ENCODE peak calls at places on chromosome 20, in eight cellular contexts. One of them, this sample, is unnamed.

GRCh38 chr20:2314759-2315439 is 19.1 kb downstream of the TGM3 start:
- DNase-seq in iris pigment epithelial cell: peak; percentile 76
- DNase-seq in substantia nigra: no peak
- DNase-seq in effector memory CD8-positive, alpha-beta T cell: no peak
- DNase-seq in stimulated activated CD4-positive, alpha-beta T cell treated with anti-CD3 and anti-CD28 coated beads, Interleukin-2, amount 100 ng/mL, for 4 hours: no peak
- DNase-seq in A549: peak; percentile 35
- DNase-seq in left ventricle myocardium inferior: peak; percentile 23
- DNase-seq in T-helper 2 cell: no peak
- DNase-seq in this sample: no peak

GRCh38 chr20:2932497-2932896 is 59.2 kb downstream of the PTPRA start:
- DNase-seq in iris pigment epithelial cell: no peak
- DNase-seq in substantia nigra: no peak
- DNase-seq in effector memory CD8-positive, alpha-beta T cell: no peak
- DNase-seq in stimulated activated CD4-positive, alpha-beta T cell treated with anti-CD3 and anti-CD28 coated beads, Interleukin-2, amount 100 ng/mL, for 4 hours: no peak
- DNase-seq in A549: no peak
- DNase-seq in left ventricle myocardium inferior: no peak
- DNase-seq in T-helper 2 cell: no peak
- DNase-seq in this sample: no peak

GRCh38 chr20:41483553-41483930 is 116.9 kb upstream of the EMILIN3 start:
- DNase-seq in iris pigment epithelial cell: peak; percentile 49
- DNase-seq in substantia nigra: no peak
- DNase-seq in effector memory CD8-positive, alpha-beta T cell: no peak
- DNase-seq in stimulated activated CD4-positive, alpha-beta T cell treated with anti-CD3 and anti-CD28 coated beads, Interleukin-2, amount 100 ng/mL, for 4 hours: no peak
- DNase-seq in A549: peak; percentile 43
- DNase-seq in left ventricle myocardium inferior: no peak
- DNase-seq in T-helper 2 cell: no peak
- DNase-seq in this sample: no peak

GRCh38 chr20:41466836-41467619 is 100.4 kb upstream of the EMILIN3 start:
- DNase-seq in iris pigment epithelial cell: no peak
- DNase-seq in substantia nigra: no peak
- DNase-seq in effector memory CD8-positive, alpha-beta T cell: no peak
- DNase-seq in stimulated activated CD4-positive, alpha-beta T cell treated with anti-CD3 and anti-CD28 coated beads, Interleukin-2, amount 100 ng/mL, for 4 hours: no peak
- DNase-seq in A549: no peak
- DNase-seq in left ventricle myocardium inferior: no peak
- DNase-seq in T-helper 2 cell: no peak
- DNase-seq in this sample: no peak

GRCh38 chr20:21391495-21392298 is 5.6 kb downstream of the NKX2-4 start:
- DNase-seq in iris pigment epithelial cell: no peak
- DNase-seq in substantia nigra: no peak
- DNase-seq in effector memory CD8-positive, alpha-beta T cell: no peak
- DNase-seq in stimulated activated CD4-positive, alpha-beta T cell treated with anti-CD3 and anti-CD28 coated beads, Interleukin-2, amount 100 ng/mL, for 4 hours: no peak
- DNase-seq in A549: no peak
- DNase-seq in left ventricle myocardium inferior: no peak
- DNase-seq in T-helper 2 cell: no peak
- DNase-seq in this sample: peak; percentile 76

GRCh38 chr20:25295386-25296093 is 47.7 kb downstream of the PYGB start:
- DNase-seq in iris pigment epithelial cell: no peak
- DNase-seq in substantia nigra: peak; percentile 31
- DNase-seq in effector memory CD8-positive, alpha-beta T cell: no peak
- DNase-seq in stimulated activated CD4-positive, alpha-beta T cell treated with anti-CD3 and anti-CD28 coated beads, Interleukin-2, amount 100 ng/mL, for 4 hours: no peak
- DNase-seq in A549: no peak
- DNase-seq in left ventricle myocardium inferior: peak; percentile 65
- DNase-seq in T-helper 2 cell: no peak
- DNase-seq in this sample: no peak

GRCh38 chr20:53842301-53843099 is 227.9 kb downstream of the BCAS1 start:
- DNase-seq in iris pigment epithelial cell: no peak
- DNase-seq in substantia nigra: no peak
- DNase-seq in effector memory CD8-positive, alpha-beta T cell: peak; percentile 36
- DNase-seq in stimulated activated CD4-positive, alpha-beta T cell treated with anti-CD3 and anti-CD28 coated beads, Interleukin-2, amount 100 ng/mL, for 4 hours: no peak
- DNase-seq in A549: no peak
- DNase-seq in left ventricle myocardium inferior: no peak
- DNase-seq in T-helper 2 cell: peak; percentile 66
- DNase-seq in this sample: no peak

GRCh38 chr20:48069626-48070025 is 284.3 kb upstream of the SULF2 start:
- DNase-seq in iris pigment epithelial cell: no peak
- DNase-seq in substantia nigra: no peak
- DNase-seq in effector memory CD8-positive, alpha-beta T cell: no peak
- DNase-seq in stimulated activated CD4-positive, alpha-beta T cell treated with anti-CD3 and anti-CD28 coated beads, Interleukin-2, amount 100 ng/mL, for 4 hours: no peak
- DNase-seq in A549: no peak
- DNase-seq in left ventricle myocardium inferior: no peak
- DNase-seq in T-helper 2 cell: no peak
- DNase-seq in this sample: no peak

GRCh38 chr20:46022411-46023147 is 6.4 kb upstream of the SLC12A5 start:
- DNase-seq in iris pigment epithelial cell: no peak
- DNase-seq in substantia nigra: peak; percentile 73
- DNase-seq in effector memory CD8-positive, alpha-beta T cell: peak; percentile 71
- DNase-seq in stimulated activated CD4-positive, alpha-beta T cell treated with anti-CD3 and anti-CD28 coated beads, Interleukin-2, amount 100 ng/mL, for 4 hours: peak; percentile 65
- DNase-seq in A549: peak; percentile 56
- DNase-seq in left ventricle myocardium inferior: peak; percentile 54
- DNase-seq in T-helper 2 cell: peak; percentile 42
- DNase-seq in this sample: peak; percentile 63

GRCh38 chr20:52422574-52423463 is 231.2 kb upstream of the ZFP64 start:
- DNase-seq in iris pigment epithelial cell: no peak
- DNase-seq in substantia nigra: no peak
- DNase-seq in effector memory CD8-positive, alpha-beta T cell: no peak
- DNase-seq in stimulated activated CD4-positive, alpha-beta T cell treated with anti-CD3 and anti-CD28 coated beads, Interleukin-2, amount 100 ng/mL, for 4 hours: no peak
- DNase-seq in A549: no peak
- DNase-seq in left ventricle myocardium inferior: no peak
- DNase-seq in T-helper 2 cell: no peak
- DNase-seq in this sample: no peak

GRCh38 chr20:62924567-62925419 is 1.5 kb downstream of the DIDO1 start:
- DNase-seq in iris pigment epithelial cell: peak; percentile 58
- DNase-seq in substantia nigra: no peak
- DNase-seq in effector memory CD8-positive, alpha-beta T cell: peak; percentile 37
- DNase-seq in stimulated activated CD4-positive, alpha-beta T cell treated with anti-CD3 and anti-CD28 coated beads, Interleukin-2, amount 100 ng/mL, for 4 hours: no peak
- DNase-seq in A549: peak; percentile 42
- DNase-seq in left ventricle myocardium inferior: no peak
- DNase-seq in T-helper 2 cell: peak; percentile 25
- DNase-seq in this sample: no peak

GRCh38 chr20:52031574-52032303 is 159.8 kb downstream of the ZFP64 start:
- DNase-seq in iris pigment epithelial cell: peak; percentile 95
- DNase-seq in substantia nigra: no peak
- DNase-seq in effector memory CD8-positive, alpha-beta T cell: peak; percentile 25
- DNase-seq in stimulated activated CD4-positive, alpha-beta T cell treated with anti-CD3 and anti-CD28 coated beads, Interleukin-2, amount 100 ng/mL, for 4 hours: no peak
- DNase-seq in A549: peak; percentile 53
- DNase-seq in left ventricle myocardium inferior: no peak
- DNase-seq in T-helper 2 cell: peak; percentile 63
- DNase-seq in this sample: no peak

GRCh38 chr20:44017905-44018683 is 103.4 kb downstream of the TOX2 start:
- DNase-seq in iris pigment epithelial cell: peak; percentile 84
- DNase-seq in substantia nigra: peak; percentile 22
- DNase-seq in effector memory CD8-positive, alpha-beta T cell: no peak
- DNase-seq in stimulated activated CD4-positive, alpha-beta T cell treated with anti-CD3 and anti-CD28 coated beads, Interleukin-2, amount 100 ng/mL, for 4 hours: no peak
- DNase-seq in A549: peak; percentile 59
- DNase-seq in left ventricle myocardium inferior: no peak
- DNase-seq in T-helper 2 cell: no peak
- DNase-seq in this sample: no peak

GRCh38 chr20:21101453-21102251 is 4.5 kb downstream of the LINC00237 start:
- DNase-seq in iris pigment epithelial cell: no peak
- DNase-seq in substantia nigra: peak; percentile 59
- DNase-seq in effector memory CD8-positive, alpha-beta T cell: peak; percentile 5
- DNase-seq in stimulated activated CD4-positive, alpha-beta T cell treated with anti-CD3 and anti-CD28 coated beads, Interleukin-2, amount 100 ng/mL, for 4 hours: no peak
- DNase-seq in A549: no peak
- DNase-seq in left ventricle myocardium inferior: no peak
- DNase-seq in T-helper 2 cell: no peak
- DNase-seq in this sample: no peak

GRCh38 chr20:3710027-3710426 is 2.4 kb downstream of the SIGLEC1 start:
- DNase-seq in iris pigment epithelial cell: no peak
- DNase-seq in substantia nigra: no peak
- DNase-seq in effector memory CD8-positive, alpha-beta T cell: no peak
- DNase-seq in stimulated activated CD4-positive, alpha-beta T cell treated with anti-CD3 and anti-CD28 coated beads, Interleukin-2, amount 100 ng/mL, for 4 hours: no peak
- DNase-seq in A549: no peak
- DNase-seq in left ventricle myocardium inferior: no peak
- DNase-seq in T-helper 2 cell: no peak
- DNase-seq in this sample: no peak

GRCh38 chr20:1341561-1342265 is 12.8 kb upstream of the SDCBP2 start:
- DNase-seq in iris pigment epithelial cell: peak; percentile 63
- DNase-seq in substantia nigra: no peak
- DNase-seq in effector memory CD8-positive, alpha-beta T cell: no peak
- DNase-seq in stimulated activated CD4-positive, alpha-beta T cell treated with anti-CD3 and anti-CD28 coated beads, Interleukin-2, amount 100 ng/mL, for 4 hours: no peak
- DNase-seq in A549: no peak
- DNase-seq in left ventricle myocardium inferior: no peak
- DNase-seq in T-helper 2 cell: no peak
- DNase-seq in this sample: no peak

GRCh38 chr20:62044671-62045070 is 21.0 kb downstream of the TAF4 start:
- DNase-seq in iris pigment epithelial cell: no peak
- DNase-seq in substantia nigra: no peak
- DNase-seq in effector memory CD8-positive, alpha-beta T cell: no peak
- DNase-seq in stimulated activated CD4-positive, alpha-beta T cell treated with anti-CD3 and anti-CD28 coated beads, Interleukin-2, amount 100 ng/mL, for 4 hours: no peak
- DNase-seq in A549: no peak
- DNase-seq in left ventricle myocardium inferior: peak; percentile 5
- DNase-seq in T-helper 2 cell: no peak
- DNase-seq in this sample: no peak

GRCh38 chr20:20500312-20500711 is 132.4 kb downstream of the INSM1 start:
- DNase-seq in iris pigment epithelial cell: no peak
- DNase-seq in substantia nigra: no peak
- DNase-seq in effector memory CD8-positive, alpha-beta T cell: no peak
- DNase-seq in stimulated activated CD4-positive, alpha-beta T cell treated with anti-CD3 and anti-CD28 coated beads, Interleukin-2, amount 100 ng/mL, for 4 hours: no peak
- DNase-seq in A549: no peak
- DNase-seq in left ventricle myocardium inferior: no peak
- DNase-seq in T-helper 2 cell: no peak
- DNase-seq in this sample: no peak

GRCh38 chr20:19602660-19603389 is 155.2 kb upstream of the RIN2 start:
- DNase-seq in iris pigment epithelial cell: no peak
- DNase-seq in substantia nigra: no peak
- DNase-seq in effector memory CD8-positive, alpha-beta T cell: no peak
- DNase-seq in stimulated activated CD4-positive, alpha-beta T cell treated with anti-CD3 and anti-CD28 coated beads, Interleukin-2, amount 100 ng/mL, for 4 hours: no peak
- DNase-seq in A549: no peak
- DNase-seq in left ventricle myocardium inferior: no peak
- DNase-seq in T-helper 2 cell: no peak
- DNase-seq in this sample: no peak

GRCh38 chr20:13149371-13149770 is 71.7 kb upstream of the ISM1 start:
- DNase-seq in iris pigment epithelial cell: no peak
- DNase-seq in substantia nigra: no peak
- DNase-seq in effector memory CD8-positive, alpha-beta T cell: no peak
- DNase-seq in stimulated activated CD4-positive, alpha-beta T cell treated with anti-CD3 and anti-CD28 coated beads, Interleukin-2, amount 100 ng/mL, for 4 hours: no peak
- DNase-seq in A549: no peak
- DNase-seq in left ventricle myocardium inferior: no peak
- DNase-seq in T-helper 2 cell: no peak
- DNase-seq in this sample: no peak

GRCh38 chr20:12638633-12639360 is 370.0 kb upstream of the SPTLC3 start:
- DNase-seq in iris pigment epithelial cell: no peak
- DNase-seq in substantia nigra: no peak
- DNase-seq in effector memory CD8-positive, alpha-beta T cell: no peak
- DNase-seq in stimulated activated CD4-positive, alpha-beta T cell treated with anti-CD3 and anti-CD28 coated beads, Interleukin-2, amount 100 ng/mL, for 4 hours: no peak
- DNase-seq in A549: no peak
- DNase-seq in left ventricle myocardium inferior: no peak
- DNase-seq in T-helper 2 cell: no peak
- DNase-seq in this sample: no peak

GRCh38 chr20:63132715-63133471 is 83.0 kb downstream of the YTHDF1 start:
- DNase-seq in iris pigment epithelial cell: no peak
- DNase-seq in substantia nigra: no peak
- DNase-seq in effector memory CD8-positive, alpha-beta T cell: no peak
- DNase-seq in stimulated activated CD4-positive, alpha-beta T cell treated with anti-CD3 and anti-CD28 coated beads, Interleukin-2, amount 100 ng/mL, for 4 hours: no peak
- DNase-seq in A549: no peak
- DNase-seq in left ventricle myocardium inferior: no peak
- DNase-seq in T-helper 2 cell: no peak
- DNase-seq in this sample: peak; percentile 15

GRCh38 chr20:15699431-15700146 is 873.7 kb downstream of the KIF16B start:
- DNase-seq in iris pigment epithelial cell: no peak
- DNase-seq in substantia nigra: no peak
- DNase-seq in effector memory CD8-positive, alpha-beta T cell: no peak
- DNase-seq in stimulated activated CD4-positive, alpha-beta T cell treated with anti-CD3 and anti-CD28 coated beads, Interleukin-2, amount 100 ng/mL, for 4 hours: no peak
- DNase-seq in A549: no peak
- DNase-seq in left ventricle myocardium inferior: no peak
- DNase-seq in T-helper 2 cell: no peak
- DNase-seq in this sample: no peak

GRCh38 chr20:62413896-62414481 is 6.9 kb upstream of the CABLES2 start:
- DNase-seq in iris pigment epithelial cell: no peak
- DNase-seq in substantia nigra: no peak
- DNase-seq in effector memory CD8-positive, alpha-beta T cell: no peak
- DNase-seq in stimulated activated CD4-positive, alpha-beta T cell treated with anti-CD3 and anti-CD28 coated beads, Interleukin-2, amount 100 ng/mL, for 4 hours: no peak
- DNase-seq in A549: peak; percentile 46
- DNase-seq in left ventricle myocardium inferior: no peak
- DNase-seq in T-helper 2 cell: no peak
- DNase-seq in this sample: peak; percentile 84

GRCh38 chr20:33037456-33037855 is 6.0 kb downstream of the BPIFB6 start:
- DNase-seq in iris pigment epithelial cell: no peak
- DNase-seq in substantia nigra: no peak
- DNase-seq in effector memory CD8-positive, alpha-beta T cell: no peak
- DNase-seq in stimulated activated CD4-positive, alpha-beta T cell treated with anti-CD3 and anti-CD28 coated beads, Interleukin-2, amount 100 ng/mL, for 4 hours: no peak
- DNase-seq in A549: no peak
- DNase-seq in left ventricle myocardium inferior: no peak
- DNase-seq in T-helper 2 cell: no peak
- DNase-seq in this sample: no peak

GRCh38 chr20:20233041-20233514 is 134.8 kb upstream of the INSM1 start:
- DNase-seq in iris pigment epithelial cell: no peak
- DNase-seq in substantia nigra: no peak
- DNase-seq in effector memory CD8-positive, alpha-beta T cell: no peak
- DNase-seq in stimulated activated CD4-positive, alpha-beta T cell treated with anti-CD3 and anti-CD28 coated beads, Interleukin-2, amount 100 ng/mL, for 4 hours: no peak
- DNase-seq in A549: no peak
- DNase-seq in left ventricle myocardium inferior: no peak
- DNase-seq in T-helper 2 cell: no peak
- DNase-seq in this sample: peak; percentile 41

GRCh38 chr20:52590100-52590499 is 382.1 kb upstream of the TSHZ2 start:
- DNase-seq in iris pigment epithelial cell: no peak
- DNase-seq in substantia nigra: no peak
- DNase-seq in effector memory CD8-positive, alpha-beta T cell: no peak
- DNase-seq in stimulated activated CD4-positive, alpha-beta T cell treated with anti-CD3 and anti-CD28 coated beads, Interleukin-2, amount 100 ng/mL, for 4 hours: no peak
- DNase-seq in A549: no peak
- DNase-seq in left ventricle myocardium inferior: no peak
- DNase-seq in T-helper 2 cell: no peak
- DNase-seq in this sample: no peak

GRCh38 chr20:45037050-45037449 is 63.9 kb downstream of the KCNS1 start:
- DNase-seq in iris pigment epithelial cell: peak; percentile 85
- DNase-seq in substantia nigra: no peak
- DNase-seq in effector memory CD8-positive, alpha-beta T cell: no peak
- DNase-seq in stimulated activated CD4-positive, alpha-beta T cell treated with anti-CD3 and anti-CD28 coated beads, Interleukin-2, amount 100 ng/mL, for 4 hours: no peak
- DNase-seq in A549: no peak
- DNase-seq in left ventricle myocardium inferior: no peak
- DNase-seq in T-helper 2 cell: no peak
- DNase-seq in this sample: no peak

GRCh38 chr20:64069614-64070243 is 6.7 kb downstream of the TCEA2 start:
- DNase-seq in iris pigment epithelial cell: no peak
- DNase-seq in substantia nigra: peak; percentile 26
- DNase-seq in effector memory CD8-positive, alpha-beta T cell: no peak
- DNase-seq in stimulated activated CD4-positive, alpha-beta T cell treated with anti-CD3 and anti-CD28 coated beads, Interleukin-2, amount 100 ng/mL, for 4 hours: no peak
- DNase-seq in A549: no peak
- DNase-seq in left ventricle myocardium inferior: no peak
- DNase-seq in T-helper 2 cell: no peak
- DNase-seq in this sample: no peak

GRCh38 chr20:25399038-25399430 is 8.4 kb upstream of the ABHD12 start:
- DNase-seq in iris pigment epithelial cell: peak; percentile 75
- DNase-seq in substantia nigra: peak; percentile 25
- DNase-seq in effector memory CD8-positive, alpha-beta T cell: peak; percentile 8
- DNase-seq in stimulated activated CD4-positive, alpha-beta T cell treated with anti-CD3 and anti-CD28 coated beads, Interleukin-2, amount 100 ng/mL, for 4 hours: no peak
- DNase-seq in A549: peak; percentile 81
- DNase-seq in left ventricle myocardium inferior: no peak
- DNase-seq in T-helper 2 cell: peak; percentile 17
- DNase-seq in this sample: no peak

GRCh38 chr20:1465470-1466210 is 1.0 kb downstream of the NSFL1C start:
- DNase-seq in iris pigment epithelial cell: no peak
- DNase-seq in substantia nigra: no peak
- DNase-seq in effector memory CD8-positive, alpha-beta T cell: no peak
- DNase-seq in stimulated activated CD4-positive, alpha-beta T cell treated with anti-CD3 and anti-CD28 coated beads, Interleukin-2, amount 100 ng/mL, for 4 hours: no peak
- DNase-seq in A549: no peak
- DNase-seq in left ventricle myocardium inferior: no peak
- DNase-seq in T-helper 2 cell: no peak
- DNase-seq in this sample: no peak

GRCh38 chr20:23340524-23340923 is 10.1 kb upstream of the NXT1 start:
- DNase-seq in iris pigment epithelial cell: peak; percentile 78
- DNase-seq in substantia nigra: peak; percentile 64
- DNase-seq in effector memory CD8-positive, alpha-beta T cell: peak; percentile 18
- DNase-seq in stimulated activated CD4-positive, alpha-beta T cell treated with anti-CD3 and anti-CD28 coated beads, Interleukin-2, amount 100 ng/mL, for 4 hours: no peak
- DNase-seq in A549: peak; percentile 87
- DNase-seq in left ventricle myocardium inferior: peak; percentile 56
- DNase-seq in T-helper 2 cell: no peak
- DNase-seq in this sample: peak; percentile 63

GRCh38 chr20:4951299-4951698 is 50.0 kb downstream of the SLC23A2 start:
- DNase-seq in iris pigment epithelial cell: peak; percentile 91
- DNase-seq in substantia nigra: peak; percentile 30
- DNase-seq in effector memory CD8-positive, alpha-beta T cell: no peak
- DNase-seq in stimulated activated CD4-positive, alpha-beta T cell treated with anti-CD3 and anti-CD28 coated beads, Interleukin-2, amount 100 ng/mL, for 4 hours: no peak
- DNase-seq in A549: peak; percentile 53
- DNase-seq in left ventricle myocardium inferior: no peak
- DNase-seq in T-helper 2 cell: no peak
- DNase-seq in this sample: no peak

This sample was measured in upper lobe of left lung.